ENCODE peak calls at places on chromosomes 6 and 20, in seven cellular contexts. One of them, this sample, is unnamed.
A peak's percentile ranks its signal among the peaks of the same experiment; 100 is the strongest.

GRCh38 chr6:72748759-72749158 is 126.9 kb downstream of the KCNQ5 start:
- DNase-seq in H7: no peak
- DNase-seq in BJ: peak; percentile 60
- DNase-seq in colonic mucosa: no peak
- DNase-seq in cardiac muscle cell: peak; percentile 76
- DNase-seq in heart right ventricle: no peak
- DNase-seq in Jurkat, Clone E6-1: no peak
- DNase-seq in this sample: no peak

GRCh38 chr20:53899351-53900167 is 170.8 kb downstream of the BCAS1 start:
- DNase-seq in H7: no peak
- DNase-seq in BJ: no peak
- DNase-seq in colonic mucosa: peak; percentile 63
- DNase-seq in cardiac muscle cell: peak; percentile 53
- DNase-seq in heart right ventricle: no peak
- DNase-seq in Jurkat, Clone E6-1: peak; percentile 98
- DNase-seq in this sample: peak; percentile 68

GRCh38 chr20:57698191-57698866 is 11.5 kb downstream of the PMEPA1 start:
- DNase-seq in H7: no peak
- DNase-seq in BJ: peak; percentile 92
- DNase-seq in colonic mucosa: peak; percentile 81
- DNase-seq in cardiac muscle cell: peak; percentile 94
- DNase-seq in heart right ventricle: no peak
- DNase-seq in Jurkat, Clone E6-1: no peak
- DNase-seq in this sample: no peak

GRCh38 chr6:36962874-36963273 is 8.3 kb downstream of the PI16 start:
- DNase-seq in H7: peak; percentile 97
- DNase-seq in BJ: no peak
- DNase-seq in colonic mucosa: peak; percentile 64
- DNase-seq in cardiac muscle cell: peak; percentile 71
- DNase-seq in heart right ventricle: peak; percentile 69
- DNase-seq in Jurkat, Clone E6-1: peak; percentile 86
- DNase-seq in this sample: peak; percentile 84

GRCh38 chr6:105781248-105781647 is 304.9 kb upstream of the PRDM1 start:
- DNase-seq in H7: no peak
- DNase-seq in BJ: no peak
- DNase-seq in colonic mucosa: no peak
- DNase-seq in cardiac muscle cell: no peak
- DNase-seq in heart right ventricle: no peak
- DNase-seq in Jurkat, Clone E6-1: no peak
- DNase-seq in this sample: no peak

GRCh38 chr6:25377672-25378071 is 98.5 kb downstream of the CARMIL1 start:
- DNase-seq in H7: no peak
- DNase-seq in BJ: no peak
- DNase-seq in colonic mucosa: no peak
- DNase-seq in cardiac muscle cell: no peak
- DNase-seq in heart right ventricle: no peak
- DNase-seq in Jurkat, Clone E6-1: peak; percentile 27
- DNase-seq in this sample: no peak

GRCh38 chr6:81816387-81816786 is 63.9 kb upstream of the TENT5A start:
- DNase-seq in H7: no peak
- DNase-seq in BJ: no peak
- DNase-seq in colonic mucosa: no peak
- DNase-seq in cardiac muscle cell: no peak
- DNase-seq in heart right ventricle: no peak
- DNase-seq in Jurkat, Clone E6-1: no peak
- DNase-seq in this sample: no peak

GRCh38 chr20:61762886-61763739 is 302.6 kb downstream of the TAF4 start:
- DNase-seq in H7: no peak
- DNase-seq in BJ: no peak
- DNase-seq in colonic mucosa: no peak
- DNase-seq in cardiac muscle cell: no peak
- DNase-seq in heart right ventricle: no peak
- DNase-seq in Jurkat, Clone E6-1: no peak
- DNase-seq in this sample: no peak

GRCh38 chr6:128158496-128158895 is 257.6 kb upstream of the THEMIS start:
- DNase-seq in H7: no peak
- DNase-seq in BJ: no peak
- DNase-seq in colonic mucosa: no peak
- DNase-seq in cardiac muscle cell: peak; percentile 30
- DNase-seq in heart right ventricle: no peak
- DNase-seq in Jurkat, Clone E6-1: no peak
- DNase-seq in this sample: no peak

GRCh38 chr20:31560094-31560899 is 44.8 kb upstream of the ID1 start:
- DNase-seq in H7: peak; percentile 89
- DNase-seq in BJ: peak; percentile 51
- DNase-seq in colonic mucosa: peak; percentile 74
- DNase-seq in cardiac muscle cell: peak; percentile 92
- DNase-seq in heart right ventricle: peak; percentile 57
- DNase-seq in Jurkat, Clone E6-1: peak; percentile 90
- DNase-seq in this sample: peak; percentile 66

GRCh38 chr6:116572162-116572561 is 858 bp downstream of the RWDD1 start:
- DNase-seq in H7: peak; percentile 37
- DNase-seq in BJ: no peak
- DNase-seq in colonic mucosa: peak; percentile 41
- DNase-seq in cardiac muscle cell: peak; percentile 45
- DNase-seq in heart right ventricle: peak; percentile 23
- DNase-seq in Jurkat, Clone E6-1: no peak
- DNase-seq in this sample: peak; percentile 6

GRCh38 chr6:108383967-108384366 is 89.1 kb downstream of the AFG1L start:
- DNase-seq in H7: no peak
- DNase-seq in BJ: no peak
- DNase-seq in colonic mucosa: no peak
- DNase-seq in cardiac muscle cell: no peak
- DNase-seq in heart right ventricle: no peak
- DNase-seq in Jurkat, Clone E6-1: no peak
- DNase-seq in this sample: no peak

GRCh38 chr6:136526196-136526930 is 23.9 kb downstream of the MAP7 start:
- DNase-seq in H7: peak; percentile 56
- DNase-seq in BJ: no peak
- DNase-seq in colonic mucosa: peak; percentile 44
- DNase-seq in cardiac muscle cell: peak; percentile 81
- DNase-seq in heart right ventricle: peak; percentile 17
- DNase-seq in Jurkat, Clone E6-1: peak; percentile 15
- DNase-seq in this sample: peak; percentile 12

GRCh38 chr6:19712012-19712688 is 125.0 kb upstream of the ID4 start:
- DNase-seq in H7: no peak
- DNase-seq in BJ: no peak
- DNase-seq in colonic mucosa: no peak
- DNase-seq in cardiac muscle cell: no peak
- DNase-seq in heart right ventricle: no peak
- DNase-seq in Jurkat, Clone E6-1: no peak
- DNase-seq in this sample: no peak

GRCh38 chr6:132961122-132961521 is 146.8 kb downstream of the RPS12 start:
- DNase-seq in H7: no peak
- DNase-seq in BJ: no peak
- DNase-seq in colonic mucosa: no peak
- DNase-seq in cardiac muscle cell: peak; percentile 64
- DNase-seq in heart right ventricle: no peak
- DNase-seq in Jurkat, Clone E6-1: no peak
- DNase-seq in this sample: no peak

GRCh38 chr6:17971128-17972073 is 16.0 kb downstream of the KIF13A start:
- DNase-seq in H7: no peak
- DNase-seq in BJ: no peak
- DNase-seq in colonic mucosa: no peak
- DNase-seq in cardiac muscle cell: peak; percentile 84
- DNase-seq in heart right ventricle: peak; percentile 13
- DNase-seq in Jurkat, Clone E6-1: no peak
- DNase-seq in this sample: no peak

GRCh38 chr20:57660510-57661199 is 40.4 kb upstream of the ZBP1 start:
- DNase-seq in H7: no peak
- DNase-seq in BJ: no peak
- DNase-seq in colonic mucosa: no peak
- DNase-seq in cardiac muscle cell: no peak
- DNase-seq in heart right ventricle: no peak
- DNase-seq in Jurkat, Clone E6-1: no peak
- DNase-seq in this sample: no peak

GRCh38 chr6:118187568-118188164 is 280.6 kb downstream of the SLC35F1 start:
- DNase-seq in H7: no peak
- DNase-seq in BJ: no peak
- DNase-seq in colonic mucosa: no peak
- DNase-seq in cardiac muscle cell: peak; percentile 89
- DNase-seq in heart right ventricle: no peak
- DNase-seq in Jurkat, Clone E6-1: no peak
- DNase-seq in this sample: no peak

GRCh38 chr6:136737343-136738177 is 54.7 kb downstream of the MAP3K5 start:
- DNase-seq in H7: no peak
- DNase-seq in BJ: no peak
- DNase-seq in colonic mucosa: no peak
- DNase-seq in cardiac muscle cell: peak; percentile 93
- DNase-seq in heart right ventricle: no peak
- DNase-seq in Jurkat, Clone E6-1: no peak
- DNase-seq in this sample: no peak

GRCh38 chr6:163182696-163183095 is 231.8 kb upstream of the QKI start:
- DNase-seq in H7: no peak
- DNase-seq in BJ: no peak
- DNase-seq in colonic mucosa: no peak
- DNase-seq in cardiac muscle cell: no peak
- DNase-seq in heart right ventricle: no peak
- DNase-seq in Jurkat, Clone E6-1: no peak
- DNase-seq in this sample: no peak

GRCh38 chr6:107971181-107971580 is 13.2 kb upstream of the SEC63 start:
- DNase-seq in H7: no peak
- DNase-seq in BJ: no peak
- DNase-seq in colonic mucosa: no peak
- DNase-seq in cardiac muscle cell: no peak
- DNase-seq in heart right ventricle: no peak
- DNase-seq in Jurkat, Clone E6-1: no peak
- DNase-seq in this sample: no peak

GRCh38 chr20:22810626-22811559 is 224.2 kb upstream of the SSTR4 start:
- DNase-seq in H7: no peak
- DNase-seq in BJ: no peak
- DNase-seq in colonic mucosa: no peak
- DNase-seq in cardiac muscle cell: no peak
- DNase-seq in heart right ventricle: no peak
- DNase-seq in Jurkat, Clone E6-1: no peak
- DNase-seq in this sample: no peak

GRCh38 chr6:105804436-105804835 is 281.7 kb upstream of the PRDM1 start:
- DNase-seq in H7: no peak
- DNase-seq in BJ: peak; percentile 46
- DNase-seq in colonic mucosa: no peak
- DNase-seq in cardiac muscle cell: peak; percentile 2
- DNase-seq in heart right ventricle: no peak
- DNase-seq in Jurkat, Clone E6-1: no peak
- DNase-seq in this sample: no peak

GRCh38 chr6:11218477-11218826 is 14.0 kb downstream of the NEDD9 start:
- DNase-seq in H7: no peak
- DNase-seq in BJ: no peak
- DNase-seq in colonic mucosa: no peak
- DNase-seq in cardiac muscle cell: no peak
- DNase-seq in heart right ventricle: no peak
- DNase-seq in Jurkat, Clone E6-1: no peak
- DNase-seq in this sample: no peak
- H3K4me3 ChIP-seq in H7: no peak overlapping the region
- H3K4me3 ChIP-seq in BJ: no peak overlapping the region
- H3K4me3 ChIP-seq in colonic mucosa: no peak overlapping the region
- H3K4me3 ChIP-seq in cardiac muscle cell: no peak overlapping the region
- H3K4me3 ChIP-seq in heart right ventricle: peak overlapping the region; percentile 15
- H3K4me3 ChIP-seq in Jurkat, Clone E6-1: no peak overlapping the region
- H3K4me3 ChIP-seq in this sample: no peak overlapping the region

DNA sequence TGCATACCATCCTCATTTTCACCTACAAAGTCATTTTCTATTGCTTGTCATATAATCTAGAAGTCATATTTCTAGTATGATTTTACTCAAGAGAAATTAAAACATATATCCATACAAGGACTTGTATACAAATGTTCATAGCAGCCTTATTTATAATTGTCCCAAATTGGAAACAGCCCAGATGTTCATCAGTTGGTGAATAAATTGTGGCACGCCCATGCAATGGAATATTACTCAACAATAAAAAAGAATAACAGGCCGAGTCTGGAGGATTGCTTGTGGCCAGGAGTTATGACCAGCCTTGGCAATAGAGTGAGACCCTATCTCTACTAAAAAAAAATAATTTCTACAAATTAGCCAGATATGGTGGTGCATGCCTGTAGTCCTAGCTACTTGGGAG is 28.8 kb downstream of the C6orf163 start:
- DNase-seq in H7: no peak
- DNase-seq in BJ: no peak
- DNase-seq in colonic mucosa: no peak
- DNase-seq in cardiac muscle cell: no peak
- DNase-seq in heart right ventricle: no peak
- DNase-seq in Jurkat, Clone E6-1: no peak
- DNase-seq in this sample: no peak
- H3K4me3 ChIP-seq in H7: no peak overlapping the region
- H3K4me3 ChIP-seq in BJ: no peak overlapping the region
- H3K4me3 ChIP-seq in colonic mucosa: no peak overlapping the region
- H3K4me3 ChIP-seq in cardiac muscle cell: no peak overlapping the region
- H3K4me3 ChIP-seq in heart right ventricle: no peak overlapping the region
- H3K4me3 ChIP-seq in Jurkat, Clone E6-1: no peak overlapping the region
- H3K4me3 ChIP-seq in this sample: no peak overlapping the region

DNA sequence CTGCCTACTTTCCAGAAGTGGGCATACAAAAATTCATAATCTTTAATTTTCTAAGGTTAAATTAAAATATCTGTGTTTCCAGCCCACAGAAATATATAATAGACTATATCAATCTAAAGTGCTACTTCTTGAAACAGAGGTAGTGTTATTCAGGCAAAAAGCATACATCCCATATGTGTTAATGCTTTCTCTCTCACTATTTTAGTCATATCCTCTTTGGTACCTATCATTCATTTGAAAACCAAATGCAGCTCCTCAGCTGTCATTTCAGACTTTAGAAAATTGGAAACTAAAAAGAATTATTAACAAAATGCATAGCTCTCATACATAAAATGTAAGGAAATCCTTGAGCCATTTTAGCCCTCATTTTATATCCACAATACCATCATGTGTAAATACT is 925 bp downstream of the FHL5 start:
- DNase-seq in H7: no peak
- DNase-seq in BJ: no peak
- DNase-seq in colonic mucosa: no peak
- DNase-seq in cardiac muscle cell: no peak
- DNase-seq in heart right ventricle: no peak
- DNase-seq in Jurkat, Clone E6-1: no peak
- DNase-seq in this sample: no peak
- H3K4me3 ChIP-seq in H7: no peak overlapping the region
- H3K4me3 ChIP-seq in BJ: no peak overlapping the region
- H3K4me3 ChIP-seq in colonic mucosa: no peak overlapping the region
- H3K4me3 ChIP-seq in cardiac muscle cell: no peak overlapping the region
- H3K4me3 ChIP-seq in heart right ventricle: peak overlapping the region; percentile 27
- H3K4me3 ChIP-seq in Jurkat, Clone E6-1: no peak overlapping the region
- H3K4me3 ChIP-seq in this sample: no peak overlapping the region

GRCh38 chr20:776165-776564 is 7.9 kb upstream of the SLC52A3 start:
- DNase-seq in H7: no peak
- DNase-seq in BJ: no peak
- DNase-seq in colonic mucosa: no peak
- DNase-seq in cardiac muscle cell: no peak
- DNase-seq in heart right ventricle: no peak
- DNase-seq in Jurkat, Clone E6-1: no peak
- DNase-seq in this sample: no peak
- H3K4me3 ChIP-seq in H7: no peak overlapping the region
- H3K4me3 ChIP-seq in BJ: no peak overlapping the region
- H3K4me3 ChIP-seq in colonic mucosa: no peak overlapping the region
- H3K4me3 ChIP-seq in cardiac muscle cell: no peak overlapping the region
- H3K4me3 ChIP-seq in heart right ventricle: no peak overlapping the region
- H3K4me3 ChIP-seq in Jurkat, Clone E6-1: no peak overlapping the region
- H3K4me3 ChIP-seq in this sample: no peak overlapping the region

GRCh38 chr20:59165389-59165785 is 1.8 kb downstream of the ZNF831 start:
- DNase-seq in H7: no peak
- DNase-seq in BJ: no peak
- DNase-seq in colonic mucosa: peak; percentile 63
- DNase-seq in cardiac muscle cell: no peak
- DNase-seq in heart right ventricle: no peak
- DNase-seq in Jurkat, Clone E6-1: no peak
- DNase-seq in this sample: peak; percentile 38
- H3K4me3 ChIP-seq in H7: no peak overlapping the region
- H3K4me3 ChIP-seq in BJ: no peak overlapping the region
- H3K4me3 ChIP-seq in colonic mucosa: no peak overlapping the region
- H3K4me3 ChIP-seq in cardiac muscle cell: no peak overlapping the region
- H3K4me3 ChIP-seq in heart right ventricle: no peak overlapping the region
- H3K4me3 ChIP-seq in Jurkat, Clone E6-1: no peak overlapping the region
- H3K4me3 ChIP-seq in this sample: peak overlapping the region; percentile 64